ENCODE peak calls at places on chromosome X, in six cellular contexts. W is RPMI7951, D is C1 segment of cervical spinal cord, E is right cardiac atrium, N is WTC11, Y is NT2/D1. O is an unnamed sample.

GRCh38 chrX:2707334-2707760 is 16.3 kb downstream of the CD99 start:
- DNase-seq in W (peak; percentile 97), D (no peak), E (peak; percentile 64), N (peak; percentile 54), Y (peak; percentile 61), O (peak; percentile 15)

GRCh38 chrX:21840199-21840557 is 761 bp downstream of the MBTPS2 start:
- DNase-seq in W (no peak), D (no peak), E (no peak), N (no peak), Y (no peak), O (no peak)

GRCh38 chrX:11591712-11592351 is 73.9 kb downstream of the ARHGAP6 start:
- DNase-seq in W (no peak), D (no peak), E (no peak), N (no peak), Y (no peak), O (no peak)

GRCh38 chrX:114344756-114345155 is 239.1 kb upstream of the HTR2C start:
- DNase-seq in W (peak; percentile 16), D (no peak), E (no peak), N (no peak), Y (peak; percentile 27), O (no peak)

GRCh38 chrX:9977642-9978041 is 10.5 kb downstream of the CLDN34 start:
- DNase-seq in W (no peak), D (no peak), E (no peak), N (no peak), Y (no peak), O (no peak)

GRCh38 chrX:663841-664240 is 33.2 kb downstream of the SHOX start:
- DNase-seq in W (no peak), D (no peak), E (no peak), N (no peak), Y (no peak), O (no peak)

GRCh38 chrX:17174671-17175070 is 200.3 kb upstream of the NHS start:
- DNase-seq in W (peak; percentile 1), D (peak; percentile 33), E (peak; percentile 83), N (no peak), Y (no peak), O (no peak)

GRCh38 chrX:106672527-106672926 is 54.0 kb upstream of the RNF128 start:
- DNase-seq in W (no peak), D (no peak), E (no peak), N (no peak), Y (no peak), O (no peak)

GRCh38 chrX:23742693-23743622 is at the start of gene ACOT9:
- DNase-seq in W (peak; percentile 97), D (peak; percentile 65), E (peak; percentile 98), N (peak; percentile 77), Y (peak; percentile 73), O (peak; percentile 91)

GRCh38 chrX:135086197-135086854 is 34.0 kb downstream of the ETDB start:
- DNase-seq in W (peak; percentile 49), D (no peak), E (no peak), N (no peak), Y (peak; percentile 48), O (peak; percentile 49)

GRCh38 chrX:10387011-10387410 is 230.2 kb downstream of the CLCN4 start:
- DNase-seq in W (peak; percentile 4), D (no peak), E (no peak), N (no peak), Y (no peak), O (no peak)

GRCh38 chrX:118615141-118615540 is 112.3 kb upstream of the IL13RA1 start:
- DNase-seq in W (no peak), D (no peak), E (no peak), N (no peak), Y (no peak), O (no peak)

GRCh38 chrX:53262918-53263394 is 18.4 kb downstream of the IQSEC2 start:
- DNase-seq in W (peak; percentile 93), D (no peak), E (no peak), N (no peak), Y (no peak), O (no peak)

GRCh38 chrX:56615282-56615681 is 51.9 kb downstream of the UBQLN2 start:
- DNase-seq in W (no peak), D (no peak), E (peak; percentile 13), N (no peak), Y (no peak), O (no peak)

GRCh38 chrX:153645151-153645550 is 1.9 kb upstream of the DUSP9 start:
- DNase-seq in W (no peak), D (no peak), E (no peak), N (no peak), Y (no peak), O (peak; percentile 10)